ENCODE peak calls at places on chromosome 16, in nine cellular contexts. K, Y, D, R, N, J, O, A and U are unnamed samples.

GRCh38 chr16:88333645-88334516 is 48.9 kb upstream of the ZNF469 start:
- DNase-seq in R (no peak), D (no peak), O (no peak), N (no peak), Y (no peak), J (no peak), A (no peak), K (no peak), U (no peak)

GRCh38 chr16:85296859-85297698 is 184.8 kb upstream of the CIBAR2 start:
- DNase-seq in Y (no peak), J (no peak), D (no peak), A (peak; percentile 63), R (peak; percentile 67), N (peak; percentile 61), K (peak; percentile 41), O (no peak), U (peak; percentile 75)

GRCh38 chr16:35173295-35173694 is 1713.9 kb downstream of the TP53TG3F start:
- DNase-seq in A (no peak), K (no peak), O (peak; percentile 81), N (no peak), D (no peak), J (no peak), R (no peak), Y (no peak), U (no peak)

GRCh38 chr16:84738255-84739038 is 38.6 kb downstream of the USP10 start:
- DNase-seq in A (peak; percentile 82), Y (no peak), J (no peak), D (peak; percentile 90), R (peak; percentile 79), K (peak; percentile 60), O (peak; percentile 89), N (peak; percentile 77), U (peak; percentile 94)

GRCh38 chr16:56109205-56109604 is 82.1 kb upstream of the GNAO1 start:
- DNase-seq in R (no peak), O (no peak), J (no peak), K (no peak), N (no peak), A (no peak), Y (no peak), D (no peak), U (no peak)

GRCh38 chr16:86405319-86405718 is 105.0 kb upstream of the FOXF1 start:
- DNase-seq in A (no peak), O (no peak), D (no peak), R (no peak), K (no peak), J (no peak), N (no peak), Y (no peak), U (no peak)

GRCh38 chr16:2768403-2769089 is 8.5 kb downstream of the ELOB start:
- DNase-seq in R (no peak), O (no peak), N (no peak), K (no peak), Y (no peak), A (no peak), J (no peak), D (no peak), U (no peak)

GRCh38 chr16:85969159-85969558 is 70.2 kb downstream of the IRF8 start:
- DNase-seq in N (no peak), A (no peak), R (no peak), D (no peak), J (no peak), Y (no peak), O (no peak), K (no peak), U (no peak)

GRCh38 chr16:67283039-67283825 is 3.9 kb downstream of the PLEKHG4 start:
- DNase-seq in J (no peak), A (no peak), D (no peak), K (no peak), R (no peak), N (no peak), Y (no peak), O (no peak), U (no peak)

DNA sequence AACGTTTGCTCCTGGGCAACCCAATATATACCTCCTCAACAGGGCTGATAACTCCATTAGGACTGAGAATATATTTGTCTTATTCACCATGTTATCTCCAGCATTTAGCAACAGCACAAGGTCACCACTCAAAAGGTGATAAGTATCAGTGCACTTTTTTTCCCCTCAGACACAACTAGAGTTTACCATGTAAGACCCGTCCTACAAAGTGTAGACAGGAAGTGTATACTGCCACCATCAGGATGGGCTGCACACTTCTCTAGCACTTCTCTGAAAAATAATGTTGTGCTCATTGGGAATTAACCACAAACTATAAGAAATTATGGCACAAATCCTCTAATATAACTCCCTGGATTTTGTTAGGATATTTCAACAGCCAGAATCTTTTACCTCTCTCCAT is 5.7 kb upstream of the VAT1L start:
- DNase-seq in O (no peak), J (no peak), R (no peak), Y (no peak), A (no peak), N (no peak), D (no peak), K (no peak), U (no peak)
- TF ChIP-seq CTCF in O (no peak), J (no peak), R (peak; percentile 65), Y (peak; percentile 20), A (no peak), N (no peak), D (no peak), K (no peak), U (no peak)

GRCh38 chr16:24950275-24950674 is 64.9 kb downstream of the ARHGAP17 start:
- DNase-seq in O (no peak), A (no peak), R (no peak), J (no peak), Y (no peak), N (no peak), K (no peak), D (no peak), U (peak; percentile 34)

GRCh38 chr16:24954137-24954536 is 61.0 kb downstream of the ARHGAP17 start:
- DNase-seq in O (no peak), R (no peak), J (no peak), D (no peak), Y (no peak), K (no peak), N (no peak), A (no peak), U (no peak)

GRCh38 chr16:24953721-24954120 is 61.4 kb downstream of the ARHGAP17 start:
- DNase-seq in Y (no peak), R (no peak), K (no peak), D (no peak), N (no peak), O (no peak), A (no peak), J (no peak), U (peak; percentile 54)

GRCh38 chr16:24957887-24958286 is 57.3 kb downstream of the ARHGAP17 start:
- DNase-seq in J (no peak), Y (no peak), K (no peak), A (no peak), N (no peak), D (no peak), R (no peak), O (no peak), U (no peak)

GRCh38 chr16:24955975-24956731 is 59.0 kb downstream of the ARHGAP17 start:
- DNase-seq in J (no peak), R (no peak), K (no peak), A (no peak), N (no peak), O (no peak), D (no peak), Y (no peak), U (no peak)
- TF ChIP-seq CTCF in J (no peak), R (no peak), K (no peak), A (no peak), N (no peak), O (no peak), D (no peak), Y (no peak), U (no peak)

GRCh38 chr16:27972500-27972899 is 91.0 kb downstream of the GSG1L start:
- DNase-seq in Y (peak; percentile 5), R (peak; percentile 67), D (peak; percentile 60), O (peak; percentile 6), A (no peak), J (no peak), K (peak; percentile 2), N (peak; percentile 30), U (peak; percentile 19)
- TF ChIP-seq CTCF in Y (peak; percentile 49), R (peak; percentile 79), D (no peak), O (peak; percentile 55), A (no peak), J (peak; percentile 58), K (peak; percentile 37), N (peak; percentile 61), U (peak; percentile 39)

GRCh38 chr16:50671644-50672260 is 9.4 kb downstream of the SNX20 start:
- DNase-seq in O (no peak), J (no peak), A (no peak), Y (peak; percentile 14), D (peak; percentile 69), N (peak; percentile 38), K (no peak), R (no peak), U (peak; percentile 41)
- TF ChIP-seq CTCF in O (peak; percentile 46), J (peak; percentile 27), A (no peak), Y (peak; percentile 67), D (no peak), N (peak; percentile 47), K (peak; percentile 59), R (peak; percentile 86), U (peak; percentile 31)

GRCh38 chr16:31710134-31710533 is 163.5 kb upstream of the ZNF267 start:
- DNase-seq in N (no peak), D (no peak), A (no peak), J (no peak), K (no peak), O (no peak), R (no peak), Y (no peak), U (no peak)

GRCh38 chr16:31713071-31713944 is 160.3 kb upstream of the ZNF267 start:
- DNase-seq in Y (peak; percentile 78), N (peak; percentile 90), K (peak; percentile 86), A (peak; percentile 95), R (peak; percentile 96), J (peak; percentile 85), O (peak; percentile 95), D (peak; percentile 97), U (peak; percentile 95)

GRCh38 chr16:31712064-31712540 is 161.5 kb upstream of the ZNF267 start:
- DNase-seq in J (no peak), D (no peak), Y (no peak), A (no peak), N (no peak), K (no peak), R (no peak), O (no peak), U (no peak)

GRCh38 chr16:31710880-31711279 is 162.7 kb upstream of the ZNF267 start:
- DNase-seq in R (no peak), K (no peak), N (no peak), A (no peak), D (no peak), O (no peak), Y (no peak), J (no peak), U (no peak)

GRCh38 chr16:31711344-31711845 is 162.2 kb upstream of the ZNF267 start:
- DNase-seq in K (no peak), Y (no peak), N (no peak), O (no peak), J (no peak), R (no peak), D (no peak), A (no peak), U (no peak)
- TF ChIP-seq CTCF in K (no peak), Y (no peak), N (no peak), O (no peak), J (no peak), R (peak; percentile 45), D (no peak), A (no peak), U (no peak)

GRCh38 chr16:71440669-71441347 is 1.0 kb downstream of the TLE7 start:
- DNase-seq in D (peak; percentile 30), A (no peak), R (peak; percentile 73), K (no peak), J (no peak), O (no peak), Y (no peak), N (no peak), U (no peak)
- TF ChIP-seq CTCF in D (no peak), A (no peak), R (peak; percentile 76), K (no peak), J (no peak), O (no peak), Y (peak; percentile 34), N (peak; percentile 22), U (no peak)